ENCODE peak calls at places on chromosomes 11 and 22, in five cellular contexts. One of them, this sample, is unnamed. For H3K27me3, the result is how much of the 10 kb centered on the place peaks cover.

GRCh38 chr22:18077639-18078328 is at the start of gene PEX26:
- DNase-seq in heart right ventricle: peak
- DNase-seq in fibroblast of lung: peak
- DNase-seq in dorsolateral prefrontal cortex: peak
- DNase-seq in GM23338: peak
- DNase-seq in this sample: peak

GRCh38 chr11:67117667-67118058 is 1.4 kb upstream of the KDM2A start:
- DNase-seq in heart right ventricle: peak
- DNase-seq in fibroblast of lung: no peak
- DNase-seq in dorsolateral prefrontal cortex: no peak
- DNase-seq in GM23338: peak
- DNase-seq in this sample: peak

GRCh38 chr11:116857316-116857715 is 19.9 kb upstream of the APOA1 start:
- DNase-seq in heart right ventricle: no peak
- DNase-seq in fibroblast of lung: peak
- DNase-seq in dorsolateral prefrontal cortex: no peak
- DNase-seq in GM23338: no peak
- DNase-seq in this sample: no peak

GRCh38 chr11:128548655-128549255 is 38.6 kb downstream of the ETS1 start:
- DNase-seq in heart right ventricle: peak
- DNase-seq in fibroblast of lung: peak
- DNase-seq in dorsolateral prefrontal cortex: no peak
- DNase-seq in GM23338: peak
- DNase-seq in this sample: peak

GRCh38 chr22:46057206-46057605 is 80.2 kb upstream of the WNT7B start:
- DNase-seq in heart right ventricle: no peak
- DNase-seq in fibroblast of lung: peak
- DNase-seq in dorsolateral prefrontal cortex: peak
- DNase-seq in GM23338: no peak
- DNase-seq in this sample: peak

GRCh38 chr11:18111005-18111404 is 5.1 kb upstream of the SAAL1 start:
- DNase-seq in heart right ventricle: no peak
- DNase-seq in fibroblast of lung: no peak
- DNase-seq in dorsolateral prefrontal cortex: no peak
- DNase-seq in GM23338: peak
- DNase-seq in this sample: no peak

GRCh38 chr11:12044799-12045198 is 36.4 kb upstream of the DKK3 start:
- DNase-seq in heart right ventricle: no peak
- DNase-seq in fibroblast of lung: no peak
- DNase-seq in dorsolateral prefrontal cortex: peak
- DNase-seq in GM23338: no peak
- DNase-seq in this sample: no peak

GRCh38 chr11:30046211-30046945 is 29.5 kb upstream of the KCNA4 start:
- DNase-seq in heart right ventricle: no peak
- DNase-seq in fibroblast of lung: no peak
- DNase-seq in dorsolateral prefrontal cortex: no peak
- DNase-seq in GM23338: peak
- DNase-seq in this sample: no peak

GRCh38 chr22:46220921-46221320 is 29.2 kb downstream of the CDPF1 start:
- DNase-seq in heart right ventricle: no peak
- DNase-seq in fibroblast of lung: peak
- DNase-seq in dorsolateral prefrontal cortex: no peak
- DNase-seq in GM23338: no peak
- DNase-seq in this sample: no peak

GRCh38 chr22:47125603-47126002 is 363.2 kb downstream of the TBC1D22A start:
- DNase-seq in heart right ventricle: no peak
- DNase-seq in fibroblast of lung: no peak
- DNase-seq in dorsolateral prefrontal cortex: no peak
- DNase-seq in GM23338: peak
- DNase-seq in this sample: no peak

GRCh38 chr22:26333088-26333800 is 95.8 kb upstream of the ASPHD2 start:
- DNase-seq in heart right ventricle: no peak
- DNase-seq in fibroblast of lung: no peak
- DNase-seq in dorsolateral prefrontal cortex: no peak
- DNase-seq in GM23338: no peak
- DNase-seq in this sample: no peak

GRCh38 chr11:117000039-117000740 is 98.0 kb downstream of the SIK3 start:
- DNase-seq in heart right ventricle: no peak
- DNase-seq in fibroblast of lung: no peak
- DNase-seq in dorsolateral prefrontal cortex: no peak
- DNase-seq in GM23338: no peak
- DNase-seq in this sample: no peak

GRCh38 chr11:62514151-62514550 is 32.5 kb downstream of the AHNAK start:
- DNase-seq in heart right ventricle: no peak
- DNase-seq in fibroblast of lung: no peak
- DNase-seq in dorsolateral prefrontal cortex: no peak
- DNase-seq in GM23338: no peak
- DNase-seq in this sample: no peak

GRCh38 chr11:68066742-68067141 is 27.9 kb downstream of the TCIRG1 start:
- DNase-seq in heart right ventricle: no peak
- DNase-seq in fibroblast of lung: peak
- DNase-seq in dorsolateral prefrontal cortex: peak
- DNase-seq in GM23338: no peak
- DNase-seq in this sample: no peak

GRCh38 chr11:9748361-9748970 is 84.6 kb downstream of the SWAP70 start:
- DNase-seq in heart right ventricle: peak
- DNase-seq in fibroblast of lung: peak
- DNase-seq in dorsolateral prefrontal cortex: peak
- DNase-seq in GM23338: peak
- DNase-seq in this sample: no peak

GRCh38 chr11:131423715-131424114 is 53.3 kb downstream of the NTM start:
- DNase-seq in heart right ventricle: no peak
- DNase-seq in fibroblast of lung: peak
- DNase-seq in dorsolateral prefrontal cortex: no peak
- DNase-seq in GM23338: no peak
- DNase-seq in this sample: no peak

GRCh38 chr11:125517116-125517804 is 21.2 kb upstream of the FEZ1 start:
- DNase-seq in heart right ventricle: peak
- DNase-seq in fibroblast of lung: peak
- DNase-seq in dorsolateral prefrontal cortex: peak
- DNase-seq in GM23338: peak
- DNase-seq in this sample: no peak

GRCh38 chr11:31437742-31438435 is 68.2 kb downstream of the DNAJC24 start:
- DNase-seq in heart right ventricle: no peak
- DNase-seq in fibroblast of lung: peak
- DNase-seq in dorsolateral prefrontal cortex: no peak
- DNase-seq in GM23338: no peak
- DNase-seq in this sample: no peak

GRCh38 chr11:83088965-83089364 is 17.3 kb upstream of the RAB30 start:
- DNase-seq in heart right ventricle: no peak
- DNase-seq in fibroblast of lung: no peak
- DNase-seq in dorsolateral prefrontal cortex: no peak
- DNase-seq in GM23338: peak
- DNase-seq in this sample: no peak

GRCh38 chr22:38484244-38484643 is 16.3 kb downstream of the KDELR3 start:
- DNase-seq in heart right ventricle: no peak
- DNase-seq in fibroblast of lung: no peak
- DNase-seq in dorsolateral prefrontal cortex: no peak
- DNase-seq in GM23338: no peak
- DNase-seq in this sample: no peak

GRCh38 chr22:38706101-38706884 is 549 bp downstream of the GTPBP1 start:
- DNase-seq in heart right ventricle: peak
- DNase-seq in fibroblast of lung: peak
- DNase-seq in dorsolateral prefrontal cortex: no peak
- DNase-seq in GM23338: peak
- DNase-seq in this sample: peak

GRCh38 chr11:65216830-65217229 is 35.1 kb downstream of the CAPN1 start:
- DNase-seq in heart right ventricle: no peak
- DNase-seq in fibroblast of lung: no peak
- DNase-seq in dorsolateral prefrontal cortex: no peak
- DNase-seq in GM23338: no peak
- DNase-seq in this sample: no peak

GRCh38 chr11:75773595-75774353 is 5.2 kb downstream of the DGAT2 start:
- DNase-seq in heart right ventricle: no peak
- DNase-seq in fibroblast of lung: no peak
- DNase-seq in dorsolateral prefrontal cortex: no peak
- DNase-seq in GM23338: no peak
- DNase-seq in this sample: no peak

GRCh38 chr11:35412285-35412684 is 7.1 kb downstream of the SLC1A2 start:
- DNase-seq in heart right ventricle: no peak
- DNase-seq in fibroblast of lung: peak
- DNase-seq in dorsolateral prefrontal cortex: no peak
- DNase-seq in GM23338: peak
- DNase-seq in this sample: no peak
- TF ChIP-seq CTCF in heart right ventricle: no peak
- TF ChIP-seq CTCF in fibroblast of lung: peak
- TF ChIP-seq CTCF in dorsolateral prefrontal cortex: peak
- TF ChIP-seq CTCF in GM23338: peak
- TF ChIP-seq CTCF in this sample: peak

GRCh38 chr11:8263769-8264410 is at the start of gene LMO1:
- DNase-seq in heart right ventricle: peak
- DNase-seq in fibroblast of lung: peak
- DNase-seq in dorsolateral prefrontal cortex: peak
- DNase-seq in GM23338: peak
- DNase-seq in this sample: peak

GRCh38 chr11:8261921-8262551 is 1.6 kb downstream of the LMO1 start:
- DNase-seq in heart right ventricle: no peak
- DNase-seq in fibroblast of lung: no peak
- DNase-seq in dorsolateral prefrontal cortex: no peak
- DNase-seq in GM23338: peak
- DNase-seq in this sample: no peak

GRCh38 chr11:8261316-8261715 is 2.4 kb downstream of the LMO1 start:
- DNase-seq in heart right ventricle: no peak
- DNase-seq in fibroblast of lung: no peak
- DNase-seq in dorsolateral prefrontal cortex: no peak
- DNase-seq in GM23338: no peak
- DNase-seq in this sample: no peak

GRCh38 chr11:8263109-8263768 is 439 bp downstream of the LMO1 start:
- DNase-seq in heart right ventricle: no peak
- DNase-seq in fibroblast of lung: peak
- DNase-seq in dorsolateral prefrontal cortex: no peak
- DNase-seq in GM23338: peak
- DNase-seq in this sample: no peak

GRCh38 chr11:8262552-8263108 is 1.0 kb downstream of the LMO1 start:
- DNase-seq in heart right ventricle: no peak
- DNase-seq in fibroblast of lung: peak
- DNase-seq in dorsolateral prefrontal cortex: no peak
- DNase-seq in GM23338: peak
- DNase-seq in this sample: peak
- H3K27me3 ChIP-seq in heart right ventricle: half or more
- H3K27me3 ChIP-seq in fibroblast of lung: under half
- H3K27me3 ChIP-seq in dorsolateral prefrontal cortex: under half
- H3K27me3 ChIP-seq in GM23338: half or more
- H3K27me3 ChIP-seq in this sample: half or more

GRCh38 chr22:35021166-35021565 is 44.8 kb upstream of the ISX start:
- DNase-seq in heart right ventricle: no peak
- DNase-seq in fibroblast of lung: no peak
- DNase-seq in dorsolateral prefrontal cortex: no peak
- DNase-seq in GM23338: no peak
- DNase-seq in this sample: no peak

GRCh38 chr22:35023692-35024363 is 42.1 kb upstream of the ISX start:
- DNase-seq in heart right ventricle: peak
- DNase-seq in fibroblast of lung: peak
- DNase-seq in dorsolateral prefrontal cortex: peak
- DNase-seq in GM23338: peak
- DNase-seq in this sample: peak

GRCh38 chr22:35022291-35022690 is 43.7 kb upstream of the ISX start:
- DNase-seq in heart right ventricle: no peak
- DNase-seq in fibroblast of lung: no peak
- DNase-seq in dorsolateral prefrontal cortex: no peak
- DNase-seq in GM23338: no peak
- DNase-seq in this sample: no peak

GRCh38 chr22:35020517-35020916 is 45.4 kb upstream of the ISX start:
- DNase-seq in heart right ventricle: no peak
- DNase-seq in fibroblast of lung: no peak
- DNase-seq in dorsolateral prefrontal cortex: no peak
- DNase-seq in GM23338: no peak
- DNase-seq in this sample: no peak

GRCh38 chr22:35024364-35024692 is 41.6 kb upstream of the ISX start:
- DNase-seq in heart right ventricle: no peak
- DNase-seq in fibroblast of lung: no peak
- DNase-seq in dorsolateral prefrontal cortex: no peak
- DNase-seq in GM23338: no peak
- DNase-seq in this sample: no peak
- TF ChIP-seq CTCF in heart right ventricle: no peak
- TF ChIP-seq CTCF in fibroblast of lung: no peak
- TF ChIP-seq CTCF in dorsolateral prefrontal cortex: no peak
- TF ChIP-seq CTCF in GM23338: no peak
- TF ChIP-seq CTCF in this sample: peak

GRCh38 chr11:78930810-78931209 is 356.1 kb upstream of the NARS2 start:
- DNase-seq in heart right ventricle: no peak
- DNase-seq in fibroblast of lung: no peak
- DNase-seq in dorsolateral prefrontal cortex: no peak
- DNase-seq in GM23338: no peak
- DNase-seq in this sample: no peak
- H3K27me3 ChIP-seq in heart right ventricle: under half
- H3K27me3 ChIP-seq in fibroblast of lung: under half
- H3K27me3 ChIP-seq in dorsolateral prefrontal cortex: under half
- H3K27me3 ChIP-seq in GM23338: half or more
- H3K27me3 ChIP-seq in this sample: under half

GRCh38 chr11:5694642-5695041 is 5.1 kb downstream of the TRIM22 start:
- DNase-seq in heart right ventricle: no peak
- DNase-seq in fibroblast of lung: no peak
- DNase-seq in dorsolateral prefrontal cortex: no peak
- DNase-seq in GM23338: no peak
- DNase-seq in this sample: no peak
- TF ChIP-seq CTCF in heart right ventricle: no peak
- TF ChIP-seq CTCF in fibroblast of lung: no peak
- TF ChIP-seq CTCF in dorsolateral prefrontal cortex: no peak
- TF ChIP-seq CTCF in GM23338: no peak
- TF ChIP-seq CTCF in this sample: no peak

DNA sequence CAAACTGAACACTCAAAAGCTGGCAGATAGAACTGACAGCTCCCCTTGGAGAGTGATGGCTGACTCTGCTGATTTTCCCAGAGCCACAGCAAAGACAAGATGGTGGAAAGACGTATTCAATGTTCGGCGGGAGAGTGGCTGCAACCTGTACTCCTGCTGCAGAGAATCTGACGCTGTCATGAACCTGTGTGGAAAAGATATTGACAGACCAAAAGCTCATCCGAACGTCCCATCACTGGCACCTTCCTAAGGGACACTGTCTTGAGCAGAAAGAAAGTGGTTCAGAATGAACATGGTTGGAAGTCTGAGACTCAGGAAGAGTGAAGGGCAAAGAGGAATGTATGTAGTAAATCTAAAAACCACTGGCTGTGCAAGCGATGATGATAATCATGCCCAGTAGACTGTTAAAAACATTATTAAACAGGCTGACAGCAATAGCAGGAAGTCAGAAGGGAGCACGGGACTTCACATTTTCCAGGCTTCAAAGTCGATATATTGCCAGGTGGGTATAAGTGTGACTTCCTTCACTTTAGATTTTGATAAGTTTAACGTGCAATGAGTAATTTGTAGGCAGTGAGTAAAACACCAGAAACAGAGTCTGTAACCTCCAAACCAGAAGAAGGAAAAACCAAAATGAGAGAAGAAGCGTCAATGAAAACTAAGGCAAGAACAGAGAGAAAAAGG is 6.2 kb upstream of the IL17REL start:
- DNase-seq in heart right ventricle: no peak
- DNase-seq in fibroblast of lung: no peak
- DNase-seq in dorsolateral prefrontal cortex: no peak
- DNase-seq in GM23338: no peak
- DNase-seq in this sample: no peak
- H3K27me3 ChIP-seq in heart right ventricle: half or more
- H3K27me3 ChIP-seq in fibroblast of lung: under half
- H3K27me3 ChIP-seq in dorsolateral prefrontal cortex: under half
- H3K27me3 ChIP-seq in GM23338: under half
- H3K27me3 ChIP-seq in this sample: half or more